ENCODE peak calls at places on chromosomes 4 and X, in six cellular contexts. W, Q, Z, E, F and A are unnamed samples.

GRCh38 chrX:119654112-119654531 is 38.8 kb downstream of the SEPTIN6 start:
- DNase-seq in W (peak; percentile 54), Q (peak; percentile 73), Z (no peak), E (peak; percentile 8), F (peak; percentile 78), A (no peak)

GRCh38 chrX:105745863-105746262 is 76.5 kb upstream of the NRK start:
- DNase-seq in W (no peak), Q (no peak), Z (peak; percentile 6), E (no peak), F (no peak), A (no peak)

GRCh38 chrX:71928856-71929255 is 18.2 kb downstream of the NHSL2 start:
- DNase-seq in W (no peak), Q (no peak), Z (no peak), E (no peak), F (no peak), A (no peak)

GRCh38 chr4:52588097-52588496 is 71.0 kb downstream of the USP46 start:
- DNase-seq in W (peak; percentile 13), Q (peak; percentile 51), Z (peak; percentile 5), E (no peak), F (peak; percentile 27), A (peak; percentile 2)

GRCh38 chr4:7074423-7074822 is 6.6 kb upstream of the GRPEL1 start:
- DNase-seq in W (no peak), Q (no peak), Z (peak; percentile 69), E (peak; percentile 73), F (no peak), A (no peak)

GRCh38 chr4:184409502-184409901 is 64.8 kb downstream of the IRF2 start:
- DNase-seq in W (no peak), Q (no peak), Z (no peak), E (no peak), F (no peak), A (no peak)

GRCh38 chr4:107931775-107932321 is 499 bp downstream of the CYP2U1 start:
- DNase-seq in W (no peak), Q (peak; percentile 9), Z (peak; percentile 0), E (peak; percentile 2), F (no peak), A (peak; percentile 6)

GRCh38 chrX:44012484-44013096 is 39.4 kb upstream of the NDP start:
- DNase-seq in W (peak; percentile 41), Q (peak; percentile 9), Z (peak; percentile 65), E (peak; percentile 7), F (no peak), A (peak; percentile 3)

GRCh38 chrX:139930923-139931645 is 1.8 kb downstream of the ATP11C start:
- DNase-seq in W (no peak), Q (no peak), Z (peak; percentile 9), E (no peak), F (no peak), A (peak; percentile 48)

GRCh38 chr4:79241846-79242245 is 84.0 kb downstream of the NAA11 start:
- DNase-seq in W (peak; percentile 49), Q (no peak), Z (no peak), E (no peak), F (no peak), A (no peak)

GRCh38 chr4:53905935-53906377 is 158.4 kb downstream of the CHIC2 start:
- DNase-seq in W (peak; percentile 78), Q (peak; percentile 40), Z (no peak), E (peak; percentile 13), F (peak; percentile 39), A (peak; percentile 45)
- H3K27ac ChIP-seq in W (peak overlapping the region; percentile 90), Q (no peak overlapping the region), Z (no peak overlapping the region), E (no peak overlapping the region), F (peak overlapping the region; percentile 35), A (no peak overlapping the region)

DNA sequence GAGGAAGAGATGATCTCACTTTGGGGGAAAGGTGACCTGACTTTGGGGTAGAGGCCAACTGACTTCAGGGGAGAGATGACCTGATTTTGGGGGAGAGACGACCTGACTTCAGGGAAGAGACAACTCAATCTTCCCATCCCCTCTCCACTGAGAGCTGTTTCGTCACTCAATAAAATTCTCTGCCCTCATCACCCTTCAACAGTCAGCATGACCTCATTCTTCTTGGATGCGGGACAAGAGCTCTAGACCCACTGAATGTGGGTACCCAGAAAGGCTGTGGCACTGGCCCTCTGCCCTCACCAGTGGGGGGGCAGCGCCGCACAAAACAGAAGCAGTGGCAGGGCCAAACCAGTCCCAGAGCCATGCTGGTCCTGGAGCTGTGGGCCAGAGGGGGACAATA is 34.6 kb downstream of the ATXN3L start:
- DNase-seq in W (no peak), Q (no peak), Z (no peak), E (no peak), F (no peak), A (no peak)
- H3K9me3 ChIP-seq in W (no peaks in the 10 kb centered on the region), Q (peaks cover 15% of the 10 kb centered on the region), Z (no peaks in the 10 kb centered on the region), E (no peaks in the 10 kb centered on the region), F (no peaks in the 10 kb centered on the region), A (peaks cover 2% of the 10 kb centered on the region)

GRCh38 chr4:151052785-151053184 is 37.7 kb upstream of the LRBA start:
- DNase-seq in W (no peak), Q (no peak), Z (no peak), E (no peak), F (no peak), A (peak; percentile 36)

GRCh38 chr4:151055539-151055938 is 40.5 kb upstream of the LRBA start:
- DNase-seq in W (no peak), Q (no peak), Z (no peak), E (no peak), F (no peak), A (no peak)
- H3K27ac ChIP-seq in W (no peak overlapping the region), Q (no peak overlapping the region), Z (no peak overlapping the region), E (no peak overlapping the region), F (no peak overlapping the region), A (no peak overlapping the region)

GRCh38 chrX:80489166-80489565 is 68.9 kb downstream of the TENT5D start:
- DNase-seq in W (no peak), Q (no peak), Z (no peak), E (no peak), F (no peak), A (no peak)
- H3K9me3 ChIP-seq in W (no peaks in the 10 kb centered on the region), Q (peaks cover 27% of the 10 kb centered on the region), Z (no peaks in the 10 kb centered on the region), E (no peaks in the 10 kb centered on the region), F (no peaks in the 10 kb centered on the region), A (no peaks in the 10 kb centered on the region)

GRCh38 chr4:139919513-139919912 is 234.5 kb downstream of the MAML3 start:
- DNase-seq in W (peak; percentile 65), Q (peak; percentile 33), Z (no peak), E (no peak), F (peak; percentile 42), A (no peak)

GRCh38 chr4:139918994-139919393 is 235.0 kb downstream of the MAML3 start:
- DNase-seq in W (no peak), Q (no peak), Z (no peak), E (no peak), F (no peak), A (no peak)

GRCh38 chr4:139921551-139922184 is 232.3 kb downstream of the MAML3 start:
- DNase-seq in W (no peak), Q (no peak), Z (no peak), E (no peak), F (no peak), A (no peak)

GRCh38 chr4:139918591-139918990 is 235.4 kb downstream of the MAML3 start:
- DNase-seq in W (peak; percentile 63), Q (no peak), Z (no peak), E (no peak), F (no peak), A (no peak)

GRCh38 chr4:139920552-139920951 is 233.4 kb downstream of the MAML3 start:
- DNase-seq in W (no peak), Q (no peak), Z (no peak), E (no peak), F (no peak), A (no peak)
- H3K27ac ChIP-seq in W (no peak overlapping the region), Q (peak overlapping the region; percentile 35), Z (no peak overlapping the region), E (peak overlapping the region; percentile 15), F (peak overlapping the region; percentile 96), A (no peak overlapping the region)

DNA sequence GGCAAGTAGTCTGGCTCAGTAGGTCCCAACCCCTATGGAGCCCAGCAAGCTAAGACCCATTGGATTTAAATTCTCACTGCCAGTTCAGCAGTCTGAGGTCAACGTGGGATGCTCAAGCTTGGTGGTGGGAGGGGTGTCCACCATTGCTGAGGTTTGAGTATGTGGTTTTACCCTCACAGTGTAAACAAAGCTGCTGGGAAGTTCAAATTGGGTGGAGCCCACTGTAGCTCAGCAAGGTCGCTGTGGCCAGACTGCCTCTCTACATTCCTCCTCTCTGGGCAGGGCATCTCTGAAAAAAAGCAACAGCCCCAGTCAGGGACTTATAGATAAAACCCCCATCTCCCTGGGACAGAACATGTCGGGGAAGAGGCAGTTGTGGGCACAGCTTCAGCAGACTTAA is 14.9 kb upstream of the RRAGB start:
- DNase-seq in W (no peak), Q (no peak), Z (no peak), E (no peak), F (no peak), A (no peak)
- H3K9me3 ChIP-seq in W (peaks cover 3% of the 10 kb centered on the region), Q (peaks cover 19% of the 10 kb centered on the region), Z (no peaks in the 10 kb centered on the region), E (no peaks in the 10 kb centered on the region), F (no peaks in the 10 kb centered on the region), A (no peaks in the 10 kb centered on the region)

DNA sequence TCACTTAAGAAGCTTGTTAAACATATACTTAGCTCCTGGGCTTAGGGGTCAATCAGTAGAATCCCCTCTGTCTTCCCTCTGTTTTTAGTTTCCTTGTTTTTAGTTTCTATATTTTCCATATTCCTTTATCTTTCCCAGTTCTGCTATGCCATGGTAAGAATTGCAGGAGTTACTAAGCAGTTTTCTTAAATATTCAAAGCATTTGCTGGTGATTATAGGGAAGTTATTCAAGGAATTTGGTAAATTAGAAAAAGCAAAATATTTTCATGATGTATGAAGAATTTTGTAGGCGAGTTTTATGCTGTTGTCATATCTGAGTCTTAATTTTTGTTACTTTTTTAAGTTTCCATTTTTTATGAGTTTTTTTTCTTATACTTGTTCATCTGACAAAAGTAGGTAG is 91.6 kb upstream of the NUDT6 start:
- DNase-seq in W (no peak), Q (no peak), Z (no peak), E (no peak), F (no peak), A (no peak)
- H3K27ac ChIP-seq in W (no peak overlapping the region), Q (no peak overlapping the region), Z (no peak overlapping the region), E (no peak overlapping the region), F (no peak overlapping the region), A (no peak overlapping the region)

GRCh38 chr4:173522874-173523395 is 7.1 kb downstream of the HAND2 start:
- DNase-seq in W (no peak), Q (no peak), Z (no peak), E (no peak), F (no peak), A (no peak)
- H3K9me3 ChIP-seq in W (peaks cover 21% of the 10 kb centered on the region), Q (no peaks in the 10 kb centered on the region), Z (no peaks in the 10 kb centered on the region), E (no peaks in the 10 kb centered on the region), F (no peaks in the 10 kb centered on the region), A (no peaks in the 10 kb centered on the region)